ENCODE peak calls at places on chromosomes 3 and 15, in ten cellular contexts. F is neural crest cell, V is GM10248, N is kidney epithelial cell, O is tibial artery, I is HepG2, S is adrenal gland, T is RWPE1, C is GM12865, P is DND-41. U is an unnamed sample.

GRCh38 chr3:191376742-191377141 is 46.4 kb upstream of the UTS2B start:
- DNase-seq in F (no peak), V (no peak), N (peak), O (no peak), I (no peak), S (no peak), T (peak), C (no peak), P (no peak), U (no peak)

GRCh38 chr3:172346161-172346560 is 102.1 kb downstream of the GHSR start:
- DNase-seq in F (no peak), V (no peak), N (no peak), O (no peak), I (no peak), S (no peak), T (no peak), C (no peak), P (no peak), U (no peak)

GRCh38 chr3:128296469-128297251 is 143.4 kb downstream of the EEFSEC start:
- DNase-seq in F (no peak), V (no peak), N (no peak), O (no peak), I (no peak), S (no peak), T (no peak), C (no peak), P (no peak), U (no peak)

GRCh38 chr15:38750816-38751215 is 186.2 kb upstream of the RASGRP1 start:
- DNase-seq in F (no peak), V (no peak), N (no peak), O (no peak), I (no peak), S (no peak), T (no peak), C (no peak), P (no peak), U (no peak)

GRCh38 chr3:100184960-100185566 is 70.8 kb upstream of the FILIP1L start:
- DNase-seq in F (no peak), V (no peak), N (no peak), O (no peak), I (no peak), S (no peak), T (no peak), C (no peak), P (no peak), U (no peak)

GRCh38 chr3:194135806-194136518 is at the start of gene HES1:
- DNase-seq in F (peak), V (peak), N (no peak), O (peak), I (peak), S (peak), T (peak), C (peak), P (peak), U (peak)

GRCh38 chr15:63474810-63475316 is 29.5 kb upstream of the USP3 start:
- DNase-seq in F (no peak), V (peak), N (peak), O (no peak), I (peak), S (no peak), T (no peak), C (peak), P (no peak), U (no peak)

GRCh38 chr15:90037961-90038633 is 37.0 kb downstream of the ZNF710 start:
- DNase-seq in F (no peak), V (peak), N (no peak), O (no peak), I (peak), S (no peak), T (no peak), C (peak), P (no peak), U (no peak)

GRCh38 chr3:134449277-134449676 is 36.5 kb downstream of the ANAPC13 start:
- DNase-seq in F (no peak), V (no peak), N (no peak), O (peak), I (peak), S (no peak), T (peak), C (peak), P (no peak), U (no peak)

GRCh38 chr3:53891500-53892334 is at the start of gene SELENOK:
- DNase-seq in F (peak), V (peak), N (peak), O (peak), I (peak), S (peak), T (peak), C (peak), P (no peak), U (peak)
- TF ChIP-seq CTCF in F (no peak), V (no peak), N (no peak), O (no peak), I (no peak), S (no peak), T (no peak), C (no peak), P (no peak), U (no peak)

DNA sequence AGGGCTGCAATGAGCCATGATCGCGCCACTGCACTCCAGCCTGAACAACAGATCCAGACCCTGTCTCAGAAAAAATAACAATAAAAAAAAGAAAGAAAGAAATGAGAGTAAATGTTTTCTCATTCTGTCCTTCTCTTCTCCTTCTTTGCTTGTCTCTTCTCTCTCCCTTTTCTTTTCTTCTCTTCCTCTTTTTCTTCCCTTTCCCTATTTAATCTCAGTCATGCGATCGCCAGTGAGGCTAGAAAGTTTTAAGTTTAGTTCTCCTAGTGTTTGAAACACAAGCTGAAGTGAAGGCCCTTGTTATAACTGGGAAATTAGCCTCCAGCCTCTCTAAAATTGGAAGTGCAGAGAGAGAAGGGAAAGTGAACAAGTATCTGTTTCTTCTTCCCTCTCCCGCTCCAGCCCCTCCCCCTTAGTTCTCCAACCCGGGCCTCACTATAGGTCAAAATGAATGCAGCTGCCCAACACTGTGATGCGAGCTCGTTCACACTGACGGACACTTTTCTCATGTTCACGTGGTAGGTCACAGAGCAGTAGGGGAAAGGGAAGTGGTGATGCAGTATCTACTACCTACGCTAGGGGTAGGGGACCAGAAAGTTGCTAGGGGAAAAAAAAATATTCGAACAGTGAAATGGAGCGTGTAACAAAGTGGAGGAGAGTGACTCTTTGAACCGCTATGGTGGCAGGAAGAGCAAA is 23.4 kb upstream of the TSC22D2 start:
- DNase-seq in F (peak), V (peak), N (peak), O (peak), I (peak), S (peak), T (no peak), C (peak), P (no peak), U (no peak)
- TF ChIP-seq CTCF in F (peak), V (no peak), N (peak), O (no peak), I (peak), S (peak), T (no peak), C (peak), P (no peak), U (peak)

GRCh38 chr15:75577401-75578205 is 1.5 kb downstream of the PTPN9 start:
- DNase-seq in F (no peak), V (no peak), N (no peak), O (no peak), I (no peak), S (no peak), T (peak), C (peak), P (peak), U (no peak)

GRCh38 chr15:75584121-75584520 is 5.0 kb upstream of the PTPN9 start:
- DNase-seq in F (no peak), V (no peak), N (no peak), O (no peak), I (no peak), S (no peak), T (no peak), C (no peak), P (no peak), U (no peak)

GRCh38 chr15:75578206-75578947 is 738 bp downstream of the PTPN9 start:
- DNase-seq in F (peak), V (peak), N (no peak), O (no peak), I (no peak), S (no peak), T (peak), C (peak), P (peak), U (peak)

GRCh38 chr15:75583689-75584088 is 4.6 kb upstream of the PTPN9 start:
- DNase-seq in F (no peak), V (no peak), N (no peak), O (no peak), I (no peak), S (no peak), T (no peak), C (no peak), P (no peak), U (no peak)

GRCh38 chr15:75578948-75579908 is at the start of gene PTPN9:
- DNase-seq in F (peak), V (peak), N (no peak), O (peak), I (peak), S (peak), T (peak), C (peak), P (peak), U (peak)
- TF ChIP-seq CTCF in F (peak), V (peak), N (peak), O (peak), I (peak), S (no peak), T (peak), C (peak), P (peak), U (peak)

GRCh38 chr3:63232764-63233396 is 45.2 kb upstream of the SYNPR start:
- DNase-seq in F (no peak), V (no peak), N (no peak), O (no peak), I (no peak), S (no peak), T (no peak), C (no peak), P (no peak), U (no peak)
- TF ChIP-seq CTCF in F (peak), V (no peak), N (peak), O (no peak), I (no peak), S (no peak), T (peak), C (no peak), P (peak), U (no peak)

GRCh38 chr15:40338041-40338657 is 2.6 kb downstream of the CCDC9B start:
- DNase-seq in F (peak), V (peak), N (no peak), O (peak), I (peak), S (peak), T (peak), C (peak), P (peak), U (peak)

GRCh38 chr15:40340740-40341400 is at the start of gene CCDC9B:
- DNase-seq in F (no peak), V (no peak), N (peak), O (peak), I (peak), S (peak), T (peak), C (no peak), P (no peak), U (peak)

GRCh38 chr15:40340038-40340739 is 550 bp downstream of the CCDC9B start:
- DNase-seq in F (no peak), V (no peak), N (no peak), O (peak), I (no peak), S (peak), T (peak), C (no peak), P (no peak), U (no peak)

GRCh38 chr15:40338921-40339620 is 1.7 kb downstream of the CCDC9B start:
- DNase-seq in F (no peak), V (no peak), N (peak), O (no peak), I (peak), S (peak), T (peak), C (no peak), P (no peak), U (no peak)

DNA sequence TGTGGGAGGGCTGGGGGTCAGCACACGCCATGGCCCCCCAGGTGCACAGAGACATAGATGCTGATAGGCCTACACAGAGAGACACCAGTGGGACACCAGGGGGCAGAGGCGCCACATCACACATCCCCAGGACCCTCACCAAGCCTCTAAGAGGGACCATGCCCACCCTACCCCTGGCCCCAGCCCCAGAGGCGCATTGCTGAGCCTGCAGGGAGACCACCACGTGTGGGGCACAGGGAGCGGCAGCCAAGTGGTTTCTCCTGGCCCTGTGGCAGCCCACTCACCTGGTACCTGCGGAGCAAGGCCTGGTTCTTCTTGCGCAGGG is 1.2 kb downstream of the CCDC9B start:
- DNase-seq in F (no peak), V (no peak), N (no peak), O (no peak), I (no peak), S (no peak), T (no peak), C (no peak), P (no peak), U (no peak)
- TF ChIP-seq CTCF in F (no peak), V (no peak), N (peak), O (no peak), I (peak), S (no peak), T (no peak), C (no peak), P (peak), U (no peak)

GRCh38 chr15:71801935-71802655 is 8.3 kb upstream of the NR2E3 start:
- DNase-seq in F (no peak), V (no peak), N (no peak), O (no peak), I (no peak), S (no peak), T (no peak), C (no peak), P (no peak), U (no peak)

GRCh38 chr15:71800835-71801745 is 9.3 kb upstream of the NR2E3 start:
- DNase-seq in F (peak), V (peak), N (no peak), O (no peak), I (peak), S (peak), T (peak), C (peak), P (peak), U (no peak)

GRCh38 chr15:71804695-71805470 is 5.5 kb upstream of the NR2E3 start:
- DNase-seq in F (no peak), V (peak), N (no peak), O (no peak), I (no peak), S (no peak), T (no peak), C (peak), P (no peak), U (no peak)

GRCh38 chr15:71804226-71804625 is 6.1 kb upstream of the NR2E3 start:
- DNase-seq in F (no peak), V (no peak), N (no peak), O (no peak), I (no peak), S (no peak), T (no peak), C (peak), P (no peak), U (no peak)

DNA sequence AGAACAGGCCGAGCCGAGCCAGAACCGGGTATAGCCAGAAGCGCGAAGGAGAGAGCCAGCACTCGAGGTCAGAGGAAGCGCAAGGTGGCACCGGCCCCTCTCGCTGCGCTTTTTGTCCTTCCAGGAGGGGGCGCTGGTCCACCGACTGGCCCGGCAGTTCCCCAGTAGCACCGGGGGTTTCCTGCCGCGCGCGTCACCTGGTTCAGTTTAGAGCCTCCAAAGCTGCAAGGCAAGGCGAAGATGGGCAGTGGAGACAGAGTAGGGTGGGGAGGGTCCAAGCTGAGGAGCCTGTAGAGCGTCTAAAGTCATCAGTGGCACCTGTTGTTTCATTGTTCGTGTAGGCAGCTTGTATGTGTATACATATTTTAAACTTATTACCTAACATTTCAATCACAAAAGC is 7.6 kb upstream of the NR2E3 start:
- DNase-seq in F (no peak), V (peak), N (no peak), O (no peak), I (no peak), S (no peak), T (no peak), C (peak), P (no peak), U (no peak)
- TF ChIP-seq CTCF in F (peak), V (peak), N (peak), O (no peak), I (peak), S (no peak), T (no peak), C (peak), P (peak), U (peak)

DNA sequence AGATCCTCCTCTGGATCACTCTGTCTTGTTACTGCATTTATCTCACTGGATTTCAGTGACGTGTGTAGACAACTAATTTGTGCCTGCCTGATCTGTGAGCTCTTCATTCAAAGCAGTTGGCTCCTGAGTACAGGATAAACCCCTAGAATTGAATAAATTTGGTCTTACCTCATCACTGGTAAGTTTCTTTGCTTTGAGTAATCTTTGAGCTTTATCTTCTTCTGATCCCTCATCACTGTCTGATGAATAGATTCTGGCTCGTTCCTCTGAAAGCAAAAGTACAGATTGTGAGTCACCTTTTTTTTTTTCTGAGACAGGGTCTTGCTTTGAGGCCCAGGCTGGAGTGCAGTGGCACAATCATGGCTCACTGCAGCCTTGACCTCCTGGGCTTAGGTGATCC is 24.5 kb downstream of the LEO1 start:
- DNase-seq in F (no peak), V (no peak), N (no peak), O (no peak), I (no peak), S (no peak), T (no peak), C (no peak), P (no peak), U (no peak)
- TF ChIP-seq CTCF in F (no peak), V (no peak), N (no peak), O (no peak), I (no peak), S (no peak), T (no peak), C (no peak), P (no peak), U (no peak)

U was measured in left lung.